ENCODE peak calls at places on chromosomes 7 and 10, in ten cellular contexts. U is right atrium auricular region; M is mesothelial cell of epicardium; I is AG10803; S is cardiac muscle cell; N is colonic mucosa; Y is NB4; L is A549; K is CD8-positive, alpha-beta T cell; G is neural crest cell. J is an unnamed sample.

GRCh38 chr7:44386139-44386913 is 60.9 kb upstream of the CAMK2B start:
- DNase-seq in K (no peak), M (no peak), S (no peak), Y (no peak), N (peak), U (peak), L (no peak), I (peak), G (no peak), J (no peak)

GRCh38 chr7:129262333-129262732 is 37.5 kb downstream of the AHCYL2 start:
- DNase-seq in M (no peak), G (no peak), K (no peak), I (no peak), Y (peak), N (no peak), S (no peak), L (no peak), U (no peak), J (no peak)

GRCh38 chr7:140360697-140361229 is 37.6 kb downstream of the SLC37A3 start:
- DNase-seq in S (no peak), L (no peak), M (no peak), U (no peak), K (no peak), G (no peak), I (no peak), N (no peak), Y (peak), J (no peak)

GRCh38 chr7:155467846-155468821 is 10.2 kb downstream of the EN2 start:
- DNase-seq in K (no peak), L (no peak), N (no peak), U (no peak), S (no peak), M (no peak), I (no peak), G (no peak), Y (peak), J (no peak)

GRCh38 chr10:21746118-21746517 is 212.1 kb downstream of the MLLT10 start:
- DNase-seq in S (no peak), Y (no peak), L (no peak), U (no peak), G (no peak), M (no peak), I (no peak), N (no peak), K (no peak), J (no peak)

GRCh38 chr10:128863411-128863810 is 603.6 kb upstream of the MGMT start:
- DNase-seq in I (no peak), M (no peak), G (no peak), L (no peak), U (peak), K (no peak), S (no peak), Y (no peak), N (no peak), J (no peak)

GRCh38 chr7:12990440-12990839 is 303.0 kb downstream of the ARL4A start:
- DNase-seq in M (no peak), G (no peak), Y (no peak), S (no peak), L (no peak), N (no peak), U (no peak), I (no peak), K (no peak), J (no peak)

GRCh38 chr7:140403878-140404564 is at the start of gene RAB19:
- DNase-seq in U (no peak), Y (no peak), G (no peak), K (peak), N (peak), M (no peak), S (peak), I (no peak), L (no peak), J (peak)

GRCh38 chr7:99209781-99210180 is 1.9 kb upstream of the KPNA7 start:
- DNase-seq in M (no peak), I (no peak), S (no peak), N (no peak), U (no peak), K (no peak), G (no peak), L (no peak), Y (no peak), J (no peak)

GRCh38 chr7:12923971-12924370 is 236.5 kb downstream of the ARL4A start:
- DNase-seq in L (no peak), N (no peak), G (no peak), K (no peak), Y (no peak), S (no peak), I (no peak), U (no peak), M (no peak), J (no peak)

GRCh38 chr7:114478384-114478783 is 63.8 kb downstream of the FOXP2 start:
- DNase-seq in M (no peak), G (no peak), U (no peak), Y (no peak), N (no peak), K (no peak), I (no peak), S (no peak), L (no peak), J (no peak)

GRCh38 chr10:88041243-88042161 is 178.1 kb downstream of the PTEN start:
- DNase-seq in G (no peak), N (no peak), M (no peak), L (no peak), I (peak), S (no peak), U (no peak), K (no peak), Y (no peak), J (no peak)

GRCh38 chr7:76383089-76383944 is 24.5 kb upstream of the YWHAG start:
- DNase-seq in I (no peak), N (no peak), M (no peak), L (peak), S (peak), K (no peak), Y (peak), U (no peak), G (no peak), J (no peak)

GRCh38 chr10:102869290-102870198 is at the start of gene AS3MT:
- DNase-seq in K (no peak), G (peak), N (peak), M (peak), L (peak), Y (peak), U (no peak), I (peak), S (peak), J (no peak)

GRCh38 chr7:85521108-85521694 is 334.3 kb upstream of the SEMA3D start:
- DNase-seq in M (no peak), U (no peak), Y (no peak), S (no peak), L (no peak), I (no peak), N (no peak), K (no peak), G (no peak), J (no peak)

GRCh38 chr10:35959103-35959740 is 317.1 kb upstream of the FZD8 start:
- DNase-seq in G (no peak), S (no peak), L (no peak), U (no peak), M (no peak), K (no peak), N (no peak), Y (no peak), I (no peak), J (no peak)

GRCh38 chr10:132862485-132863420 is 76.8 kb upstream of the NKX6-2 start:
- DNase-seq in I (no peak), Y (peak), K (no peak), N (no peak), G (peak), L (no peak), S (no peak), M (peak), U (no peak), J (peak)

GRCh38 chr10:60043561-60043960 is 137.2 kb upstream of the CCDC6 start:
- DNase-seq in S (no peak), Y (no peak), K (no peak), N (peak), U (no peak), I (no peak), L (no peak), G (no peak), M (no peak), J (no peak)

GRCh38 chr7:118590107-118590506 is 365.6 kb downstream of the ANKRD7 start:
- DNase-seq in N (no peak), U (no peak), G (no peak), K (no peak), Y (peak), I (no peak), L (no peak), S (peak), M (no peak), J (no peak)

GRCh38 chr7:81154565-81154964 is 235.7 kb upstream of the SEMA3C start:
- DNase-seq in N (no peak), L (no peak), Y (no peak), S (no peak), G (no peak), I (no peak), U (no peak), M (no peak), K (no peak), J (no peak)

GRCh38 chr10:113665806-113666354 is 2.0 kb upstream of the NRAP start:
- DNase-seq in S (no peak), Y (no peak), N (no peak), L (peak), U (no peak), G (no peak), M (no peak), K (no peak), I (peak), J (no peak)

GRCh38 chr10:71713135-71714040 is 6.2 kb downstream of the C10orf105 start:
- DNase-seq in Y (peak), I (peak), U (peak), G (no peak), N (peak), K (no peak), S (no peak), M (no peak), L (no peak), J (no peak)

GRCh38 chr7:75639071-75639892 is 99.5 kb downstream of the HIP1 start:
- DNase-seq in K (peak), I (peak), S (peak), M (peak), L (peak), Y (peak), U (no peak), N (peak), G (peak), J (peak)

GRCh38 chr7:525740-526139 is 6.1 kb upstream of the PDGFA start:
- DNase-seq in K (no peak), N (no peak), M (no peak), Y (peak), U (no peak), I (no peak), S (no peak), L (no peak), G (no peak), J (no peak)

GRCh38 chr7:103540986-103541385 is 95.0 kb upstream of the SLC26A5 start:
- DNase-seq in N (no peak), S (no peak), G (no peak), K (no peak), Y (no peak), U (no peak), L (no peak), I (no peak), M (no peak), J (no peak)

GRCh38 chr10:21174670-21175495 is 277.8 kb upstream of the NEBL start:
- DNase-seq in S (no peak), G (no peak), U (no peak), Y (no peak), N (no peak), M (no peak), L (no peak), I (no peak), K (no peak), J (no peak)

GRCh38 chr10:61028861-61029361 is 84.9 kb upstream of the RHOBTB1 start:
- DNase-seq in G (no peak), M (no peak), I (peak), Y (no peak), L (no peak), N (no peak), U (no peak), K (no peak), S (no peak), J (no peak)

GRCh38 chr7:17934612-17935247 is 5.6 kb downstream of the SNX13 start:
- DNase-seq in U (no peak), L (no peak), S (no peak), M (no peak), Y (no peak), G (no peak), N (no peak), I (no peak), K (no peak), J (no peak)

GRCh38 chr7:134690614-134691504 is 44.2 kb downstream of the BPGM start:
- DNase-seq in K (no peak), Y (no peak), S (no peak), N (no peak), L (no peak), I (peak), M (no peak), G (no peak), U (no peak), J (no peak)

GRCh38 chr10:86191166-86191565 is 175.4 kb downstream of the GRID1 start:
- DNase-seq in S (no peak), U (no peak), Y (no peak), N (no peak), M (no peak), K (no peak), G (no peak), L (no peak), I (no peak), J (no peak)

GRCh38 chr7:98295467-98296220 is 14.2 kb downstream of the BRI3 start:
- DNase-seq in L (no peak), U (no peak), S (no peak), N (no peak), M (no peak), G (no peak), I (no peak), K (no peak), Y (no peak), J (no peak)

GRCh38 chr7:35550831-35551230 is 144.1 kb downstream of the HERPUD2 start:
- DNase-seq in G (no peak), I (no peak), L (no peak), K (no peak), N (no peak), Y (no peak), U (peak), M (no peak), S (no peak), J (no peak)

GRCh38 chr10:17951868-17952371 is at the start of gene SLC39A12:
- DNase-seq in U (no peak), I (peak), M (no peak), S (no peak), Y (no peak), L (no peak), K (no peak), G (no peak), N (no peak), J (no peak)

GRCh38 chr10:120466006-120466405 is 9.0 kb downstream of the PLPP4 start:
- DNase-seq in K (no peak), M (no peak), U (no peak), Y (no peak), N (no peak), I (no peak), G (no peak), L (no peak), S (no peak), J (no peak)
- TF ChIP-seq CTCF in K (no peak), M (no peak), U (no peak), Y (no peak), N (no peak), I (no peak), G (no peak), L (no peak), S (no peak), J (no peak)

DNA sequence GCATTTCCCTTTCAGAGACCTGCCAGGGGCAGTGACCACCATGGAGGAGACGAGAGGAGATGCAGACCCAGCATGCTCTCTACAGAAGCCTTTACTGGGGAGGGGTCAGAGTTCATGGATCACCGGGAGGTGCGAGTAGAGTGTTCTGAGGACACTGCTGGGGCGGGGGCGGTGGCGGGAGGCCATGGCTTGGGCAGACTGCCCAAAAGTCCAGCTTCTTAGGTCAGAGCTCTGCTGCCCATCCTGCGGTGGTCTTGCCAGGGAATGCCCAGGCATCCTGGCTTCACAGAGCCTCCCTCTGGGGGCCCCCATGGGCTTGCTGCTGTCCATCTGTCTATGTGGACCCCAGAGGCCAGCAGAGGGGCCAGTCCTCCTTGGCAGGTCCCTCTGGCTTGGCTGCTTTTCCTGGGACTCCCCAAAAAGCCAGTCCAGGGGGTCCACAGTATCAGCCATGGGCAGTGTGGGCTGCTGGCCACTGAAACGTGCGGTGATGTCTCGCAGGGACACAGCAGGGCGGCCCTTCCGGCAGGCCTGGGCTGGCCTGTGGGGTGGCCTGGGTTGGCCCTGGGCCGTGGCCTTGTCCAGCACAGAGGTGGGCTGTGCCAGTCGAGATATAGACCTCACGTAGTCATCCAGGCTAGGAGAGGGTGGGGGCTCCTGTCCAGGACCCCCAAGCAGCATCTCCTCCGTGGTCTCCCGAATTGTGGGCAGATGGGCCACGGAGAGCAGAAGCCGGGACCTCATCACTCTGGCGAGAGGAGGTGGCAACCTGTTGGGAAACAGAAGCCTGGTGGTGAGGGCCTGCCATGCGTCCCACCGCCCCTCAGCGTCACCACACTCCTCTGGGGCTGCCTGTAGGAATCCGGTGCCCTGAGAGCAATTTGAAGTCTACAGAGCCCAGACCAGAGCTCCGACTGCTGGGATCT is 1.1 kb downstream of the DEPP1 start:
- DNase-seq in N (no peak), S (no peak), L (no peak), G (no peak), K (no peak), M (no peak), Y (no peak), I (no peak), U (no peak), J (no peak)
- TF ChIP-seq CTCF in N (no peak), S (no peak), L (no peak), G (peak), K (no peak), M (no peak), Y (no peak), I (no peak), U (no peak), J (no peak)

DNA sequence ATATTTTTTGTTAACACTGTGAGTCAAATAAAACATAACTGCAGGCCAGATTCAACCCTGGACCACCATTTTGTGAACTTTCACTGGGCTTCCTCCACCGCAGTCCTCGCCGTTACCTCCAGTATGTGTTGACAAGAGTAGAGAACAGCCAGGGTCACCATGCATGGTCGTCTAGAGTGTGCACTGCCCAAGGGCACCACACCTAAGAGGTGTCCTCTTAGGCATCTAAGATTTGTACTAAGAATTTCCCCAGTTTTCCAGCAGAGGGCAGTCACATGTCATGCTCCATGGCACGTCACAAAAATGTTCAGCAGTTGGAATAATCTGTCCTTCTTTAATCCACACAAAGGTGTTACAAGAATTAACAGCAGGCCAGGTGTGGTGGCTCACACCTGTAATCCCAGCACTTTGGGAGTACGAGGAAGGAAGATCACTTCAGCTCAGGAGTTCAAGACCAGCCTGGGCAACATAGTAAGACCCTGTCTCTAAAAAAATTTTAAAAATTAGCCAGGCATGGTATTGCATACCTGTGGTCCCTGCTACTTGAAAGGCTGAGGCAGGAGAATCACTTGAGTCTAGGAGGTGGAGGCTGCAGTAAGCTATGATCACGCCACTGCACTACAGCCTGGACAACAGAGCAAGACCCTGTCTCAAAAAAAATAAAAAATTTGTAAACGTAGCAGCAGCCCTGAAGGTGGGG is 71.2 kb upstream of the FOXK1 start:
- DNase-seq in N (peak), M (no peak), L (peak), S (peak), I (peak), K (peak), G (peak), Y (peak), U (no peak), J (peak)
- TF ChIP-seq CTCF in N (peak), M (peak), L (peak), S (peak), I (peak), K (peak), G (peak), Y (peak), U (peak), J (no peak)

DNA sequence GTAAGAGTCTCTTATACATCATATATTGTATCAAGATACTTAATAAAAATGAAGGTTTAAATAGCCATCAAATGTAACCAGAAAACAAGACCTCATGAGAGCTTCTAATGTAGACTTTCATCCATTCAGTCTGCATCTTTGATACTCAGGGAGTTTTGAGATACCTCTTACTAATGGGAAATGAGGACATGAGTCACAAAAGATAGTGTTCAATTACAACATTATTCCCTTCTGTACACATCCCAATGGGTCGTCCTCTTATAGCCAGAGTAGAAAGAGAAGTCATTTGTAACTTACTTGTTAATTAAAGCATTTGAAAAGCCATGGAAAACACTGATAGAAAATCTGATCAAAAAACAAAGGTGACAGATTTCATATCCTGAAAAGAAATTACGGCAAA is 19.4 kb downstream of the SHTN1 start:
- DNase-seq in L (no peak), I (no peak), N (no peak), K (no peak), G (no peak), M (no peak), U (no peak), Y (no peak), S (no peak), J (no peak)
- TF ChIP-seq CTCF in L (no peak), I (no peak), N (no peak), K (no peak), G (no peak), M (no peak), U (no peak), Y (no peak), S (no peak), J (no peak)

GRCh38 chr7:69109879-69110278 is 488.4 kb upstream of the AUTS2 start:
- DNase-seq in N (no peak), U (no peak), Y (no peak), K (no peak), I (no peak), G (no peak), L (no peak), M (no peak), S (no peak), J (no peak)
- TF ChIP-seq CTCF in N (no peak), U (no peak), Y (no peak), K (no peak), I (no peak), G (no peak), L (no peak), M (no peak), S (no peak), J (no peak)

GRCh38 chr7:16604054-16604453 is 41.5 kb downstream of the ANKMY2 start:
- DNase-seq in S (no peak), I (peak), G (no peak), U (no peak), N (no peak), K (no peak), L (peak), Y (peak), M (no peak), J (no peak)
- TF ChIP-seq CTCF in S (no peak), I (peak), G (peak), U (no peak), N (no peak), K (peak), L (peak), Y (no peak), M (no peak), J (no peak)